ENCODE peak calls at places on chromosomes 3 and 15, in eight cellular contexts. U is neural crest cell, N is epithelial cell of esophagus, I is heart left ventricle, D is M059J, B is endodermal cell, V is amniotic epithelial cell, K is ACHN. H is an unnamed sample.

GRCh38 chr3:77232557-77232956 is 192.7 kb downstream of the ROBO2 start:
- DNase-seq in U (no peak), N (no peak), I (no peak), D (no peak), B (no peak), V (no peak), K (no peak), H (no peak)

GRCh38 chr3:13346481-13347389 is 73.4 kb downstream of the NUP210 start:
- DNase-seq in U (no peak), N (no peak), I (peak), D (peak), B (peak), V (no peak), K (no peak), H (no peak)

GRCh38 chr15:93610944-93611343 is 521.9 kb upstream of the RGMA start:
- DNase-seq in U (no peak), N (peak), I (no peak), D (no peak), B (no peak), V (no peak), K (no peak), H (no peak)

GRCh38 chr15:98154863-98155262 is 194.4 kb downstream of the ARRDC4 start:
- DNase-seq in U (no peak), N (peak), I (no peak), D (peak), B (no peak), V (peak), K (no peak), H (peak)

GRCh38 chr3:173552526-173552925 is 155.0 kb downstream of the NLGN1 start:
- DNase-seq in U (no peak), N (no peak), I (no peak), D (peak), B (peak), V (no peak), K (peak), H (no peak)

GRCh38 chr3:195081242-195081963 is 189.6 kb downstream of the XXYLT1 start:
- DNase-seq in U (no peak), N (no peak), I (no peak), D (no peak), B (no peak), V (peak), K (peak), H (no peak)

GRCh38 chr15:62135532-62136134 is 29.5 kb downstream of the C2CD4B start:
- DNase-seq in U (no peak), N (peak), I (no peak), D (peak), B (no peak), V (peak), K (no peak), H (no peak)

GRCh38 chr3:127536818-127537810 is 53.4 kb downstream of the TPRA1 start:
- DNase-seq in U (peak), N (no peak), I (no peak), D (no peak), B (peak), V (no peak), K (no peak), H (no peak)